ENCODE peak calls at places on chromosomes 12 and 14, in seven cellular contexts. P is CD8-positive, alpha-beta T cell; H is pancreas; N is cardiac muscle cell; R is heart left ventricle; B is adipocyte; L is thyroid gland. K is an unnamed sample. For H3K27me3 and H3K36me3, the result is how much of the 10 kb centered on the place peaks cover.

GRCh38 chr12:27005495-27005894 is 8.7 kb downstream of the TM7SF3 start:
- DNase-seq in P (no peak), H (no peak), N (no peak), R (no peak), B (no peak), L (no peak), K (no peak)

GRCh38 chr12:123260081-123260480 is 11.6 kb downstream of the CDK2AP1 start:
- DNase-seq in P (no peak), H (no peak), N (no peak), R (no peak), B (no peak), L (no peak), K (peak)

GRCh38 chr14:104797112-104798044 is 1.8 kb upstream of the AKT1 start:
- DNase-seq in P (no peak), H (no peak), N (peak), R (peak), B (no peak), L (peak), K (no peak)

GRCh38 chr14:68607081-68607851 is 185.6 kb downstream of the ZFP36L1 start:
- DNase-seq in P (no peak), H (no peak), N (no peak), R (no peak), B (peak), L (no peak), K (no peak)

GRCh38 chr12:108653922-108654321 is 20.2 kb upstream of the SELPLG start:
- DNase-seq in P (no peak), H (no peak), N (no peak), R (no peak), B (no peak), L (no peak), K (no peak)

GRCh38 chr14:68902357-68902756 is 76.7 kb downstream of the ACTN1 start:
- DNase-seq in P (no peak), H (no peak), N (no peak), R (peak), B (no peak), L (no peak), K (no peak)

GRCh38 chr12:56128669-56129209 is 672 bp downstream of the ESYT1 start:
- DNase-seq in P (no peak), H (no peak), N (peak), R (no peak), B (peak), L (peak), K (peak)

GRCh38 chr12:104805186-104805585 is 152.9 kb downstream of the SLC41A2 start:
- DNase-seq in P (no peak), H (no peak), N (no peak), R (no peak), B (peak), L (no peak), K (peak)

GRCh38 chr12:58745348-58746125 is 174.8 kb downstream of the LRIG3 start:
- DNase-seq in P (no peak), H (no peak), N (no peak), R (no peak), B (no peak), L (no peak), K (peak)

GRCh38 chr14:29528889-29529288 is 398.8 kb downstream of the PRKD1 start:
- DNase-seq in P (no peak), H (no peak), N (no peak), R (no peak), B (peak), L (no peak), K (no peak)

GRCh38 chr14:100827751-100828447 is 2.0 kb downstream of the MEG3 start:
- DNase-seq in P (no peak), H (peak), N (no peak), R (no peak), B (peak), L (no peak), K (peak)

GRCh38 chr12:64796205-64796845 is 28.1 kb upstream of the TBC1D30 start:
- DNase-seq in P (peak), H (peak), N (peak), R (no peak), B (peak), L (peak), K (peak)

GRCh38 chr12:57524814-57525614 is 2.4 kb downstream of the MBD6 start:
- DNase-seq in P (no peak), H (no peak), N (no peak), R (no peak), B (no peak), L (no peak), K (no peak)

GRCh38 chr14:50961606-50962259 is 17.4 kb upstream of the PYGL start:
- DNase-seq in P (no peak), H (no peak), N (no peak), R (no peak), B (peak), L (no peak), K (peak)

GRCh38 chr12:19744760-19745218 is 305.5 kb downstream of the AEBP2 start:
- DNase-seq in P (no peak), H (no peak), N (no peak), R (no peak), B (no peak), L (no peak), K (peak)

GRCh38 chr14:76773188-76773885 is 12.1 kb downstream of the VASH1 start:
- DNase-seq in P (no peak), H (peak), N (no peak), R (peak), B (peak), L (peak), K (peak)

GRCh38 chr12:52526511-52526951 is 6.3 kb upstream of the KRT5 start:
- DNase-seq in P (no peak), H (no peak), N (no peak), R (no peak), B (no peak), L (no peak), K (no peak)

GRCh38 chr14:78170203-78170602 is at the start of gene NRXN3:
- DNase-seq in P (no peak), H (no peak), N (peak), R (no peak), B (no peak), L (peak), K (peak)

GRCh38 chr12:75641031-75641780 is 129.8 kb upstream of the KRR1 start:
- DNase-seq in P (no peak), H (no peak), N (no peak), R (no peak), B (peak), L (no peak), K (peak)

GRCh38 chr12:130557876-130558770 is 158.0 kb downstream of the RIMBP2 start:
- DNase-seq in P (no peak), H (no peak), N (no peak), R (no peak), B (no peak), L (no peak), K (no peak)

GRCh38 chr14:104421892-104422291 is 157.7 kb upstream of the C14orf180 start:
- DNase-seq in P (no peak), H (no peak), N (no peak), R (no peak), B (no peak), L (no peak), K (no peak)

GRCh38 chr14:102570334-102570995 is 22.0 kb upstream of the RCOR1 start:
- DNase-seq in P (no peak), H (no peak), N (no peak), R (no peak), B (no peak), L (no peak), K (no peak)

GRCh38 chr14:59630281-59630963 is 53.8 kb upstream of the CCDC175 start:
- DNase-seq in P (no peak), H (no peak), N (peak), R (no peak), B (peak), L (peak), K (no peak)

GRCh38 chr14:23639048-23639890 is 3.1 kb downstream of the DHRS2 start:
- DNase-seq in P (no peak), H (no peak), N (no peak), R (no peak), B (no peak), L (no peak), K (no peak)

GRCh38 chr12:43921666-43922337 is 85.9 kb downstream of the TMEM117 start:
- DNase-seq in P (no peak), H (no peak), N (no peak), R (no peak), B (peak), L (no peak), K (no peak)

GRCh38 chr14:93923586-93923985 is 3.6 kb upstream of the FAM181A start:
- DNase-seq in P (no peak), H (no peak), N (no peak), R (no peak), B (no peak), L (no peak), K (no peak)

GRCh38 chr12:104827587-104827986 is 130.5 kb downstream of the SLC41A2 start:
- DNase-seq in P (no peak), H (no peak), N (no peak), R (no peak), B (no peak), L (no peak), K (no peak)

GRCh38 chr14:101018561-101019290 is 115.2 kb upstream of the RTL1 start:
- DNase-seq in P (no peak), H (peak), N (no peak), R (no peak), B (no peak), L (no peak), K (no peak)

GRCh38 chr14:81784084-81784483 is 250.4 kb upstream of the SEL1L start:
- DNase-seq in P (no peak), H (no peak), N (no peak), R (no peak), B (no peak), L (no peak), K (no peak)

GRCh38 chr14:76516884-76517283 is 140.9 kb downstream of the ESRRB start:
- DNase-seq in P (no peak), H (no peak), N (no peak), R (no peak), B (no peak), L (no peak), K (peak)

GRCh38 chr14:68444449-68445168 is 348.3 kb downstream of the ZFP36L1 start:
- DNase-seq in P (no peak), H (peak), N (no peak), R (peak), B (peak), L (peak), K (no peak)

GRCh38 chr12:3641428-3641883 is 111.5 kb downstream of the CRACR2A start:
- DNase-seq in P (no peak), H (no peak), N (no peak), R (no peak), B (peak), L (no peak), K (peak)

GRCh38 chr12:11580125-11580751 is 69.2 kb upstream of the ETV6 start:
- DNase-seq in P (no peak), H (peak), N (no peak), R (no peak), B (peak), L (peak), K (peak)

GRCh38 chr12:117854339-117855012 is 114.3 kb downstream of the KSR2 start:
- DNase-seq in P (no peak), H (peak), N (peak), R (no peak), B (peak), L (peak), K (peak)

GRCh38 chr12:56715798-56716197 is 9.3 kb downstream of the NACA start:
- DNase-seq in P (no peak), H (no peak), N (no peak), R (no peak), B (no peak), L (no peak), K (no peak)

GRCh38 chr12:119940881-119941280 is 48.2 kb upstream of the BICDL1 start:
- DNase-seq in P (no peak), H (no peak), N (no peak), R (no peak), B (peak), L (no peak), K (peak)

GRCh38 chr12:43957732-43958131 is 121.9 kb downstream of the TMEM117 start:
- DNase-seq in P (no peak), H (no peak), N (peak), R (no peak), B (peak), L (peak), K (peak)

DNA sequence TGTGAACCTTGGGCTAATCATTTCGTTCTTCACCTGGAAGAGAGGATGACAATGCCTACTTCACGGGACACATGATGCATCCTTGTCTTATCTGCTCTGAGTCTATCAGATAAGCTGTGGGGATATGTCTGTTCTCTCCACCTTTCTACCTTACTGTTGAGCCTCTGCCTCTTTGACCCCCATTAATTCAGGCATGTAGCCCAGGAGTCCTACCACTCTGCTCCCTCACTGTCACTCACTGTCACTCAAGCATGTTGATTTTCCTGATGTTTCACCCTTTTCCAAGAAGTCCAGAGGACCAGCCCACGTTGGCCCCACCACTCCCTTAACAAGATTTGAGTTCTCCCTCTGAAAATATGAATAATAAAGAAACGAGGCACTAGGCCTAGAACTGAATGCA is 6.3 kb upstream of the SMUG1 start:
- DNase-seq in P (no peak), H (no peak), N (no peak), R (no peak), B (no peak), L (no peak), K (no peak)
- H3K27me3 ChIP-seq in P (under half), H (under half), N (half or more), R (half or more), B (under half), L (under half), K (under half)

GRCh38 chr12:92467886-92468285 is 234.9 kb upstream of the PLEKHG7 start:
- DNase-seq in P (no peak), H (no peak), N (no peak), R (no peak), B (no peak), L (no peak), K (peak)
- H3K4me3 ChIP-seq in P (no peak), H (no peak), N (no peak), R (no peak), B (no peak), L (no peak), K (no peak)

GRCh38 chr14:74551001-74551400 is 57.4 kb downstream of the ISCA2 start:
- DNase-seq in P (no peak), H (no peak), N (no peak), R (peak), B (no peak), L (no peak), K (no peak)

GRCh38 chr14:74548881-74549280 is 55.3 kb downstream of the ISCA2 start:
- DNase-seq in P (no peak), H (no peak), N (no peak), R (peak), B (peak), L (peak), K (no peak)

GRCh38 chr14:74551431-74551830 is 57.9 kb downstream of the ISCA2 start:
- DNase-seq in P (no peak), H (no peak), N (no peak), R (peak), B (no peak), L (no peak), K (no peak)

GRCh38 chr14:74550071-74550470 is 56.5 kb downstream of the ISCA2 start:
- DNase-seq in P (no peak), H (no peak), N (no peak), R (no peak), B (no peak), L (no peak), K (no peak)

DNA sequence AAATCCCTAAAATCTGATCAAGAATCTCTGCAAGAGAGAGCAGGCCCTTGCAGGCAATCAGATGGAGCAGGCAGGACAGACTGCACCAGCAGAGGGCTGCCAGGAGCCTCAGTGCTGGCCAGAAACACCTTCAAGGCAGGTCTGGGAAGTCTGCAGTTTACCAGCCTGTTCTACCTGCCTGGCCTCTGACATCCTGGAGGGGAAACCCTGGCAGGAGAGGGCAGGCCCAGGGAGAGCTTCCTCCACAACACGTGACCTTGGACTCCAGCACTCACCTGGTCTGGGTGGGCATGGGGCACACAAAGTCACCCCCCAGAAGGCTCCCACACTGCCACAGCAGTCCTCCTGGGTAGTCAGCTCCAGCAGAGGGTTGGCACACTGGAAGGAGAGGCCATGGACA is 56.0 kb downstream of the ISCA2 start:
- DNase-seq in P (no peak), H (no peak), N (no peak), R (no peak), B (peak), L (peak), K (peak)
- H3K36me3 ChIP-seq in P (under half), H (under half), N (under half), R (under half), B (under half), L (under half), K (under half)

DNA sequence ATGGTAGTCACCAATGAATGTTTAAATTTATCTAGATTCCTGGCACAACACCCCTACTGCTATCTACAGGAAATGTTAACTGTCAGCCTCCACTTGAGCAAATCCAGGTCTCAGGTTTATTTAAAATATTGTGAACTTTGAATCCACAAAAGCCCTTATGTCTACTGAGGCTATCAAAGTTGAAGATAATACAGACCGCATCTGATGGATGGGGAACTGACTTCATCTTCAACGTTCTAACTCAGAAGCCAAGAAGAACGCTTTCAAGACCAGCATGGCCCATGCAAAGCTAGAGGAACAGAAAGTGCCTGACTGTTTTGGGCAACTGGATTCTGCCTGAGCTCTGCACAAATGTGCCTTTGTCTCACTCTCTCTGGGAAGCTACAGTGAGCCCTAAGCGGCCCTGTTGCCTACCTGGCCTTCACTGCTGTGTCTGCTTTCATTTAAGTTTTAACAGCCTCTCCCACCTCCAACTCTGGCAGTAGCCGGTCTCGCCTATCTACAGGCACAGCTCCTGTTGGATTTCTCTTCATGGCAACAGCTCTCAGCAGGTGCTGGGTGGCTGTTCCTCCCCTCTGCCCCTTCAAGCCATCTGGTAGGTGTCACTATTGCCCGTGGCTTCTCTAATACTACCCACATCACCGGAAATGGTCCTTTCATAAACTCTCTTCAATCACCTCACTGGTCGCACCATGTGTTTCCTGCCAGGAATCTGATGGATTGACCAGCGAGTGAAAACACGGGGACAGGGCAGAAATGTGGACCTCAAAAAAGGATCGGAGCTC is 112.1 kb upstream of the OVCH1 start:
- DNase-seq in P (no peak), H (no peak), N (peak), R (no peak), B (no peak), L (peak), K (no peak)
- H3K27me3 ChIP-seq in P (under half), H (under half), N (under half), R (under half), B (under half), L (under half), K (under half)

DNA sequence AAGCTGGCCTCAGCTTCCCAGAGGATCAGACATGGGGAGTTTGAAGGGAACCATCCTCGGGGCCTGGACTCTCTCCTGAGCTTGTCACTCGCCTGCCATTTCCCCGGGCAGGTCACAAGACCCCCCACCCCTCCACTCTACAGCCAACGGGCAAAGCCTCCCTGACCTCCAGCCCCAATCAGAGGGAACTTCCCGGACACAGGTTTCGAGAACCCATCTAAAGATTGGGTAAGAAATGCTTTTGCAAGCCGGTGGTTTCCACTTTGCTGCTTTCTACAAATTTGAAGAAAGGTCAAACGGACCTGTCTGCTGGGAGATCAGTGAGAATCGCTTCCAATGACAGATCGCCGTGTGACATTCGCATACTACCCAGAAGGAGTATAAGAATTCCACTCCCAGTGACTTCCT is 89.6 kb downstream of the SCARB1 start:
- DNase-seq in P (no peak), H (no peak), N (no peak), R (no peak), B (peak), L (no peak), K (no peak)
- H3K4me3 ChIP-seq in P (no peak), H (no peak), N (no peak), R (peak), B (peak), L (no peak), K (no peak)

GRCh38 chr14:64928239-64929002 is 14.1 kb downstream of the GPX2 start:
- DNase-seq in P (no peak), H (no peak), N (no peak), R (no peak), B (no peak), L (no peak), K (no peak)
- H3K36me3 ChIP-seq in P (under half), H (under half), N (under half), R (under half), B (half or more), L (under half), K (under half)

GRCh38 chr12:71942259-71942658 is 3.6 kb downstream of the TPH2 start:
- DNase-seq in P (no peak), H (no peak), N (no peak), R (no peak), B (no peak), L (no peak), K (no peak)
- H3K27me3 ChIP-seq in P (under half), H (under half), N (under half), R (half or more), B (under half), L (under half), K (under half)